ENCODE peak calls at places on chromosome 1, in nine cellular contexts. One of them, this sample, is unnamed.

GRCh38 chr1:205449750-205450443 is 5.9 kb downstream of the BLACAT1 start:
- DNase-seq in neural crest cell: no peak
- DNase-seq in LHCN-M2: no peak
- DNase-seq in psoas muscle: no peak
- DNase-seq in retinal pigment epithelial cell: peak; percentile 46
- DNase-seq in tibial artery: no peak
- DNase-seq in COR-L47: no peak
- DNase-seq in AG09309: no peak
- DNase-seq in stimulated activated CD4-positive, alpha-beta T cell treated with anti-CD3 and anti-CD28 coated beads, Interleukin-2, amount 100 ng/mL, for 48 hours: no peak
- DNase-seq in this sample: peak; percentile 86

GRCh38 chr1:177983824-177984528 is 14.1 kb upstream of the SEC16B start:
- DNase-seq in COR-L47: no peak
- DNase-seq in retinal pigment epithelial cell: peak; percentile 38
- DNase-seq in stimulated activated CD4-positive, alpha-beta T cell treated with anti-CD3 and anti-CD28 coated beads, Interleukin-2, amount 100 ng/mL, for 48 hours: no peak
- DNase-seq in psoas muscle: peak; percentile 44
- DNase-seq in neural crest cell: peak; percentile 14
- DNase-seq in AG09309: peak; percentile 92
- DNase-seq in LHCN-M2: peak; percentile 97
- DNase-seq in tibial artery: peak; percentile 77
- DNase-seq in this sample: no peak

GRCh38 chr1:98315309-98315708 is 346.2 kb upstream of the SNX7 start:
- DNase-seq in psoas muscle: no peak
- DNase-seq in retinal pigment epithelial cell: no peak
- DNase-seq in neural crest cell: no peak
- DNase-seq in stimulated activated CD4-positive, alpha-beta T cell treated with anti-CD3 and anti-CD28 coated beads, Interleukin-2, amount 100 ng/mL, for 48 hours: no peak
- DNase-seq in COR-L47: no peak
- DNase-seq in LHCN-M2: peak; percentile 79
- DNase-seq in AG09309: no peak
- DNase-seq in tibial artery: no peak
- DNase-seq in this sample: no peak

GRCh38 chr1:39144943-39145650 is 59.4 kb upstream of the MACF1 start:
- DNase-seq in COR-L47: no peak
- DNase-seq in stimulated activated CD4-positive, alpha-beta T cell treated with anti-CD3 and anti-CD28 coated beads, Interleukin-2, amount 100 ng/mL, for 48 hours: no peak
- DNase-seq in LHCN-M2: no peak
- DNase-seq in neural crest cell: no peak
- DNase-seq in AG09309: peak; percentile 32
- DNase-seq in retinal pigment epithelial cell: no peak
- DNase-seq in tibial artery: no peak
- DNase-seq in psoas muscle: no peak
- DNase-seq in this sample: no peak

GRCh38 chr1:67645495-67646144 is 39.4 kb upstream of the GADD45A start:
- DNase-seq in psoas muscle: peak; percentile 58
- DNase-seq in neural crest cell: no peak
- DNase-seq in tibial artery: peak; percentile 93
- DNase-seq in stimulated activated CD4-positive, alpha-beta T cell treated with anti-CD3 and anti-CD28 coated beads, Interleukin-2, amount 100 ng/mL, for 48 hours: no peak
- DNase-seq in COR-L47: no peak
- DNase-seq in LHCN-M2: no peak
- DNase-seq in retinal pigment epithelial cell: no peak
- DNase-seq in AG09309: no peak
- DNase-seq in this sample: no peak

GRCh38 chr1:205837380-205837970 is 12.5 kb downstream of the PM20D1 start:
- DNase-seq in tibial artery: no peak
- DNase-seq in COR-L47: no peak
- DNase-seq in AG09309: no peak
- DNase-seq in stimulated activated CD4-positive, alpha-beta T cell treated with anti-CD3 and anti-CD28 coated beads, Interleukin-2, amount 100 ng/mL, for 48 hours: no peak
- DNase-seq in LHCN-M2: no peak
- DNase-seq in psoas muscle: no peak
- DNase-seq in retinal pigment epithelial cell: no peak
- DNase-seq in neural crest cell: no peak
- DNase-seq in this sample: no peak

GRCh38 chr1:4553761-4554160 is 100.6 kb upstream of the AJAP1 start:
- DNase-seq in COR-L47: no peak
- DNase-seq in tibial artery: no peak
- DNase-seq in neural crest cell: no peak
- DNase-seq in LHCN-M2: no peak
- DNase-seq in retinal pigment epithelial cell: no peak
- DNase-seq in AG09309: no peak
- DNase-seq in stimulated activated CD4-positive, alpha-beta T cell treated with anti-CD3 and anti-CD28 coated beads, Interleukin-2, amount 100 ng/mL, for 48 hours: no peak
- DNase-seq in psoas muscle: no peak
- DNase-seq in this sample: no peak

GRCh38 chr1:32701951-32702598 is 495 bp downstream of the SYNC start:
- DNase-seq in tibial artery: peak; percentile 80
- DNase-seq in retinal pigment epithelial cell: no peak
- DNase-seq in stimulated activated CD4-positive, alpha-beta T cell treated with anti-CD3 and anti-CD28 coated beads, Interleukin-2, amount 100 ng/mL, for 48 hours: no peak
- DNase-seq in LHCN-M2: peak; percentile 47
- DNase-seq in AG09309: no peak
- DNase-seq in psoas muscle: peak; percentile 38
- DNase-seq in neural crest cell: no peak
- DNase-seq in COR-L47: no peak
- DNase-seq in this sample: peak; percentile 27

GRCh38 chr1:21258331-21259134 is 31.7 kb downstream of the ECE1 start:
- DNase-seq in COR-L47: no peak
- DNase-seq in psoas muscle: no peak
- DNase-seq in neural crest cell: no peak
- DNase-seq in AG09309: no peak
- DNase-seq in tibial artery: no peak
- DNase-seq in stimulated activated CD4-positive, alpha-beta T cell treated with anti-CD3 and anti-CD28 coated beads, Interleukin-2, amount 100 ng/mL, for 48 hours: no peak
- DNase-seq in retinal pigment epithelial cell: no peak
- DNase-seq in LHCN-M2: no peak
- DNase-seq in this sample: no peak

GRCh38 chr1:38992450-38993111 is 1.5 kb downstream of the AKIRIN1 start:
- DNase-seq in tibial artery: no peak
- DNase-seq in AG09309: no peak
- DNase-seq in neural crest cell: no peak
- DNase-seq in retinal pigment epithelial cell: no peak
- DNase-seq in LHCN-M2: no peak
- DNase-seq in psoas muscle: no peak
- DNase-seq in COR-L47: no peak
- DNase-seq in stimulated activated CD4-positive, alpha-beta T cell treated with anti-CD3 and anti-CD28 coated beads, Interleukin-2, amount 100 ng/mL, for 48 hours: no peak
- DNase-seq in this sample: no peak

GRCh38 chr1:12549106-12549459 is 68.9 kb downstream of the DHRS3 start:
- DNase-seq in LHCN-M2: no peak
- DNase-seq in COR-L47: no peak
- DNase-seq in neural crest cell: no peak
- DNase-seq in tibial artery: peak; percentile 80
- DNase-seq in AG09309: no peak
- DNase-seq in retinal pigment epithelial cell: no peak
- DNase-seq in psoas muscle: peak; percentile 86
- DNase-seq in stimulated activated CD4-positive, alpha-beta T cell treated with anti-CD3 and anti-CD28 coated beads, Interleukin-2, amount 100 ng/mL, for 48 hours: no peak
- DNase-seq in this sample: no peak

GRCh38 chr1:67059331-67059730 is 5.4 kb upstream of the SLC35D1 start:
- DNase-seq in stimulated activated CD4-positive, alpha-beta T cell treated with anti-CD3 and anti-CD28 coated beads, Interleukin-2, amount 100 ng/mL, for 48 hours: no peak
- DNase-seq in tibial artery: no peak
- DNase-seq in neural crest cell: no peak
- DNase-seq in LHCN-M2: peak; percentile 15
- DNase-seq in AG09309: no peak
- DNase-seq in retinal pigment epithelial cell: no peak
- DNase-seq in COR-L47: no peak
- DNase-seq in psoas muscle: no peak
- DNase-seq in this sample: no peak

GRCh38 chr1:65658122-65658521 is 134.6 kb upstream of the PDE4B start:
- DNase-seq in COR-L47: no peak
- DNase-seq in retinal pigment epithelial cell: no peak
- DNase-seq in tibial artery: no peak
- DNase-seq in neural crest cell: no peak
- DNase-seq in psoas muscle: no peak
- DNase-seq in AG09309: no peak
- DNase-seq in stimulated activated CD4-positive, alpha-beta T cell treated with anti-CD3 and anti-CD28 coated beads, Interleukin-2, amount 100 ng/mL, for 48 hours: no peak
- DNase-seq in LHCN-M2: peak; percentile 29
- DNase-seq in this sample: no peak

GRCh38 chr1:172662464-172663109 is 3.7 kb downstream of the FASLG start:
- DNase-seq in neural crest cell: no peak
- DNase-seq in AG09309: peak; percentile 53
- DNase-seq in tibial artery: no peak
- DNase-seq in retinal pigment epithelial cell: peak; percentile 33
- DNase-seq in COR-L47: no peak
- DNase-seq in psoas muscle: peak; percentile 28
- DNase-seq in stimulated activated CD4-positive, alpha-beta T cell treated with anti-CD3 and anti-CD28 coated beads, Interleukin-2, amount 100 ng/mL, for 48 hours: peak; percentile 84
- DNase-seq in LHCN-M2: peak; percentile 65
- DNase-seq in this sample: peak; percentile 28

GRCh38 chr1:181255270-181255929 is 166.9 kb downstream of the IER5 start:
- DNase-seq in tibial artery: no peak
- DNase-seq in psoas muscle: no peak
- DNase-seq in LHCN-M2: peak; percentile 84
- DNase-seq in COR-L47: no peak
- DNase-seq in neural crest cell: no peak
- DNase-seq in AG09309: peak; percentile 98
- DNase-seq in retinal pigment epithelial cell: peak; percentile 70
- DNase-seq in stimulated activated CD4-positive, alpha-beta T cell treated with anti-CD3 and anti-CD28 coated beads, Interleukin-2, amount 100 ng/mL, for 48 hours: no peak
- DNase-seq in this sample: peak; percentile 93

GRCh38 chr1:171532520-171532919 is 47.2 kb downstream of the PRRC2C start:
- DNase-seq in stimulated activated CD4-positive, alpha-beta T cell treated with anti-CD3 and anti-CD28 coated beads, Interleukin-2, amount 100 ng/mL, for 48 hours: no peak
- DNase-seq in COR-L47: no peak
- DNase-seq in neural crest cell: no peak
- DNase-seq in retinal pigment epithelial cell: no peak
- DNase-seq in tibial artery: no peak
- DNase-seq in LHCN-M2: no peak
- DNase-seq in AG09309: no peak
- DNase-seq in psoas muscle: no peak
- DNase-seq in this sample: no peak

GRCh38 chr1:150876111-150876434 is 326 bp downstream of the ARNT start:
- DNase-seq in LHCN-M2: peak; percentile 56
- DNase-seq in stimulated activated CD4-positive, alpha-beta T cell treated with anti-CD3 and anti-CD28 coated beads, Interleukin-2, amount 100 ng/mL, for 48 hours: peak; percentile 47
- DNase-seq in AG09309: no peak
- DNase-seq in tibial artery: no peak
- DNase-seq in psoas muscle: no peak
- DNase-seq in neural crest cell: no peak
- DNase-seq in COR-L47: no peak
- DNase-seq in retinal pigment epithelial cell: no peak
- DNase-seq in this sample: peak; percentile 70